ENCODE peak calls at places on chromosomes 6 and 20, in five cellular contexts. One of them, this sample, is unnamed.

GRCh38 chr6:88141641-88142298 is 24.4 kb downstream of the CNR1 start:
- DNase-seq in CD8-positive, alpha-beta T cell: no peak
- DNase-seq in heart right ventricle: no peak
- DNase-seq in AG04450: no peak
- DNase-seq in H1: no peak
- DNase-seq in this sample: no peak

GRCh38 chr6:113642714-113643442 is 214.3 kb upstream of the MARCKS start:
- DNase-seq in AG04450: no peak
- DNase-seq in heart right ventricle: no peak
- DNase-seq in CD8-positive, alpha-beta T cell: no peak
- DNase-seq in H1: no peak
- DNase-seq in this sample: no peak

GRCh38 chr6:148440877-148441453 is 98.3 kb downstream of the SASH1 start:
- DNase-seq in H1: peak; percentile 33
- DNase-seq in AG04450: peak; percentile 72
- DNase-seq in heart right ventricle: peak; percentile 58
- DNase-seq in CD8-positive, alpha-beta T cell: no peak
- DNase-seq in this sample: peak; percentile 84

GRCh38 chr6:37651991-37652390 is 45.7 kb downstream of the MDGA1 start:
- DNase-seq in H1: no peak
- DNase-seq in CD8-positive, alpha-beta T cell: no peak
- DNase-seq in heart right ventricle: no peak
- DNase-seq in AG04450: no peak
- DNase-seq in this sample: no peak

GRCh38 chr6:149750136-149750609 is 632 bp downstream of the PCMT1 start:
- DNase-seq in AG04450: no peak
- DNase-seq in H1: peak; percentile 78
- DNase-seq in heart right ventricle: peak; percentile 26
- DNase-seq in CD8-positive, alpha-beta T cell: peak; percentile 50
- DNase-seq in this sample: peak; percentile 76

GRCh38 chr6:169212436-169212835 is 41.2 kb downstream of the THBS2 start:
- DNase-seq in heart right ventricle: no peak
- DNase-seq in H1: no peak
- DNase-seq in AG04450: no peak
- DNase-seq in CD8-positive, alpha-beta T cell: no peak
- DNase-seq in this sample: no peak

GRCh38 chr6:149289192-149289741 is 28.2 kb upstream of the TAB2 start:
- DNase-seq in AG04450: no peak
- DNase-seq in heart right ventricle: no peak
- DNase-seq in H1: no peak
- DNase-seq in CD8-positive, alpha-beta T cell: no peak
- DNase-seq in this sample: no peak

GRCh38 chr20:3461911-3462677 is 8.7 kb upstream of the ATRN start:
- DNase-seq in AG04450: no peak
- DNase-seq in CD8-positive, alpha-beta T cell: no peak
- DNase-seq in heart right ventricle: no peak
- DNase-seq in H1: no peak
- DNase-seq in this sample: no peak

GRCh38 chr20:17490501-17490900 is 40.7 kb downstream of the BFSP1 start:
- DNase-seq in H1: no peak
- DNase-seq in heart right ventricle: no peak
- DNase-seq in AG04450: no peak
- DNase-seq in CD8-positive, alpha-beta T cell: no peak
- DNase-seq in this sample: peak; percentile 50

GRCh38 chr6:113668712-113669408 is 188.3 kb upstream of the MARCKS start:
- DNase-seq in heart right ventricle: no peak
- DNase-seq in AG04450: no peak
- DNase-seq in H1: no peak
- DNase-seq in CD8-positive, alpha-beta T cell: no peak
- DNase-seq in this sample: no peak

GRCh38 chr6:139588734-139589418 is 214.4 kb upstream of the CITED2 start:
- DNase-seq in AG04450: peak; percentile 81
- DNase-seq in heart right ventricle: no peak
- DNase-seq in H1: no peak
- DNase-seq in CD8-positive, alpha-beta T cell: no peak
- DNase-seq in this sample: no peak

GRCh38 chr6:73923899-73924485 is 228.0 kb downstream of the CD109 start:
- DNase-seq in H1: no peak
- DNase-seq in heart right ventricle: peak; percentile 61
- DNase-seq in AG04450: no peak
- DNase-seq in CD8-positive, alpha-beta T cell: no peak
- DNase-seq in this sample: no peak
- TF ChIP-seq CTCF in H1: no peak
- TF ChIP-seq CTCF in heart right ventricle: no peak
- TF ChIP-seq CTCF in AG04450: no peak
- TF ChIP-seq CTCF in CD8-positive, alpha-beta T cell: no peak
- TF ChIP-seq CTCF in this sample: no peak

DNA sequence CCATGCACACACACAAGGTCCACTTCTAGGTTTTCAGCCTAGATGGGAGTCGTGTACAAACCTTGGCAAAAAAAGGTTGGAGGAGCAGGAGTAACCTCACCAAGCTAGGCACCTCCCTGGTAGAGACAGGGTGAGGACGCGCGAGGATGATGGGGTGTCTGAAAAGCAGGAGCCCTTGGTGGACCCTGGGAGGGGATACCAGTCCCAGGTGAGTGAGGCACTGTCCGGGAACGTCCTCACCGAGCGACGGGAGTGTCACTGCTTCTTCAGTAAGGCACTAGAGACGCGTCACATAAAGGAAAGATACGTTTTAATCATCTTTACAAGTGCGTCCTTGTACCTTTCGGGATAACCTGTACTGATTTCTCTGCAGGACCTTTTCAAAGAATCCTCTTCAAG is 29.4 kb upstream of the ZBP1 start:
- DNase-seq in H1: no peak
- DNase-seq in AG04450: no peak
- DNase-seq in heart right ventricle: no peak
- DNase-seq in CD8-positive, alpha-beta T cell: no peak
- DNase-seq in this sample: peak; percentile 62
- H3K27ac ChIP-seq in H1: no peak overlapping the region
- H3K27ac ChIP-seq in AG04450: no peak overlapping the region
- H3K27ac ChIP-seq in heart right ventricle: no peak overlapping the region
- H3K27ac ChIP-seq in CD8-positive, alpha-beta T cell: no peak overlapping the region
- H3K27ac ChIP-seq in this sample: no peak overlapping the region

DNA sequence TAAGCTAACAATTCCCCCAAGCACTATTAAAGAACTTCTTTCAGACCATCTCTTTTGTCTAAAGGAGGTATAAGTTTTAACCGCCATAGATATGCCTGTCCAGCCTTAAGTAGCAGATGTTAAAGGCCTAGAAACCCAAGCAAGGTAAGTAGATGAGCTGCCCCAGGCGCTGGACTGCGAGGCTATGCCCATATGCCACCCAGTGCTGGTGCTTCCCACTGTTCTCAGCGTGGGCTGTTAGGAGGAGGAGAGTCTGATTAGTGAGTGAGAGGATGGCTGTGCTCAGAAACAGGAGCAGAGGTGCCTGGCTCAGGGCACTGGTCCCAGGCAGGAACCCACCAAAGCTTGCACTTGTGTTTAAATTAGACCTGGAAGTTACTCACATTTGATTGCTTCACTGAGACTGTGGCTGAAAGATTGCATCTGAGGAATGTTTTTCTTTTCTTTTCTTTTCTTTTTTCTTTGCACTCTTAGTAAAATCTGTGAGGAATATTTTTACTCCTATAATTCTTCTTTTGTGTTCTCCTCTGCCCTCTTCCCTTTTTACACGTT is 32.2 kb downstream of the PRPH2 start:
- DNase-seq in AG04450: no peak
- DNase-seq in heart right ventricle: no peak
- DNase-seq in CD8-positive, alpha-beta T cell: no peak
- DNase-seq in H1: no peak
- DNase-seq in this sample: no peak
- H3K4me3 ChIP-seq in AG04450: no peak overlapping the region
- H3K4me3 ChIP-seq in heart right ventricle: no peak overlapping the region
- H3K4me3 ChIP-seq in CD8-positive, alpha-beta T cell: no peak overlapping the region
- H3K4me3 ChIP-seq in H1: no peak overlapping the region
- H3K4me3 ChIP-seq in this sample: no peak overlapping the region

DNA sequence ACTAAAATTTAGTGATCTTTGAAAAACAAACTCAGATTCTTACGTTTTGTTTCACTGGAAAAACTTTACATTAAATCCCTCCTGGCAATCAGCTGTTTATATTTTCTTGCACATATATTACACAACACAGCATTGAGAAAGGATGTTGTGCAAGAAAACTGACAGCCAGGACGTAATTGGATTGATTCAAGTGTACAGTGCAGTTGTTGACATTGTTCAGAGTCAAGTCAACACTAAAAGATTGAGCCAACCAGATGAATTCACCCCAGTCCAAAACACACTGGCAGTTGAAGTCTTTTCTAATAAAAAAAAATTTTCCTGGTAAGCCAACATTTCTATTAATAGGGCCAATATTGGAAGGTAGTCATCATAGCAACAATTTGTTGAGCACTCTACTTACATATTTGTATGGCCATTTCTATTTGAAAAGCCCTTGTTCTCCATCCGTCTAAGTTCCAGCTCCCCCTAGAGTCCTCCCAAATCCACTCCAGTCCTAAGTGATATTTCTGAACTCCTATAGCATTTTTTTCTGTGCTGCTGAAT is 20.9 kb upstream of the VNN1 start:
- DNase-seq in CD8-positive, alpha-beta T cell: no peak
- DNase-seq in AG04450: peak; percentile 67
- DNase-seq in heart right ventricle: no peak
- DNase-seq in H1: no peak
- DNase-seq in this sample: no peak
- TF ChIP-seq CTCF in CD8-positive, alpha-beta T cell: no peak
- TF ChIP-seq CTCF in AG04450: peak; percentile 60
- TF ChIP-seq CTCF in heart right ventricle: no peak
- TF ChIP-seq CTCF in H1: no peak
- TF ChIP-seq CTCF in this sample: no peak

DNA sequence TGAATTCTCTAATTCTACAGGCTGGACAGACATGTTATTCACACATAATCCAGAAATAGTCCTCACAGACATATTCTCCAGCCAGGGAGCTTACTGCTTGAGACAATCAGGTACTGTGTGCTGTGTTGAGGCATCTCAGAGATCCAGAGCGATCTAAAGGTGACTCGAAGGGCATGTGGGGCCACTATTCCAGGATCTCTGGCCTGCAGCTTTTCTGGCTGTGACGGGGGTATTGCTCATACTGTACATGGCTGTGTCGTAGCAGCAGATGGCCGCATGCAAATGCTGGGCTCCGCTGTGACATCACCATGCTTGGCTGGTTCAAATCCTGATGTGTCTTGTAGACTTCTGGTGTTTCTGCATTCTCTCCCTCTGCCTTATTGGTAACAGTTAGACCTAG is 37.8 kb downstream of the CD109 start:
- DNase-seq in CD8-positive, alpha-beta T cell: no peak
- DNase-seq in heart right ventricle: no peak
- DNase-seq in H1: no peak
- DNase-seq in AG04450: no peak
- DNase-seq in this sample: no peak
- H3K27ac ChIP-seq in CD8-positive, alpha-beta T cell: no peak overlapping the region
- H3K27ac ChIP-seq in heart right ventricle: no peak overlapping the region
- H3K27ac ChIP-seq in H1: no peak overlapping the region
- H3K27ac ChIP-seq in AG04450: no peak overlapping the region
- H3K27ac ChIP-seq in this sample: no peak overlapping the region

DNA sequence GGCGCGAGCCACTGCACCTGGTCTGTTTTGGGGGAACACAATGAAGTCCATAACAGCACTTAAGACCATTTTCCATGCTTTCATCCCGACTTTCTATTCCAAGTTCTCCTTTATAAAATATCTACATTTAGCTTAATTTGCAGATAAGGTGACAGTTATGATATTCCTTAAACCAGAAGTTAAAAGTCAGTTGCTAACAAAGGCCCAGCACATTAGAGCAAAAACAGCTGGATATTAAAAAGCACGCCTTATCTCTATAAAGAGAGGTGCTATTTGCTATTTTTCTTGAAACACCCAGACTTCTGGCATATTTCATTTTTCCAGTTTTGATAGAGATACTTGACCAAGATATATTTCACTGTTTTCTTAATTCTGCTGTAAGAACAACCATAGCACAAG is 15.8 kb downstream of the OR2B2 start:
- DNase-seq in CD8-positive, alpha-beta T cell: no peak
- DNase-seq in AG04450: no peak
- DNase-seq in heart right ventricle: no peak
- DNase-seq in H1: no peak
- DNase-seq in this sample: no peak
- H3K4me3 ChIP-seq in CD8-positive, alpha-beta T cell: no peak overlapping the region
- H3K4me3 ChIP-seq in AG04450: no peak overlapping the region
- H3K4me3 ChIP-seq in heart right ventricle: no peak overlapping the region
- H3K4me3 ChIP-seq in H1: no peak overlapping the region
- H3K4me3 ChIP-seq in this sample: no peak overlapping the region

GRCh38 chr6:19210849-19211590 is 626.1 kb upstream of the ID4 start:
- DNase-seq in CD8-positive, alpha-beta T cell: no peak
- DNase-seq in H1: peak; percentile 84
- DNase-seq in AG04450: no peak
- DNase-seq in heart right ventricle: peak; percentile 13
- DNase-seq in this sample: peak; percentile 71
- TF ChIP-seq CTCF in CD8-positive, alpha-beta T cell: no peak
- TF ChIP-seq CTCF in H1: peak; percentile 66
- TF ChIP-seq CTCF in AG04450: no peak
- TF ChIP-seq CTCF in heart right ventricle: peak; percentile 21
- TF ChIP-seq CTCF in this sample: no peak

GRCh38 chr6:107736713-107737396 is 87.3 kb downstream of the SCML4 start:
- DNase-seq in heart right ventricle: no peak
- DNase-seq in AG04450: no peak
- DNase-seq in H1: no peak
- DNase-seq in CD8-positive, alpha-beta T cell: peak; percentile 47
- DNase-seq in this sample: no peak
- H3K27ac ChIP-seq in heart right ventricle: no peak overlapping the region
- H3K27ac ChIP-seq in AG04450: no peak overlapping the region
- H3K27ac ChIP-seq in H1: no peak overlapping the region
- H3K27ac ChIP-seq in CD8-positive, alpha-beta T cell: peak overlapping the region; percentile 41
- H3K27ac ChIP-seq in this sample: no peak overlapping the region

DNA sequence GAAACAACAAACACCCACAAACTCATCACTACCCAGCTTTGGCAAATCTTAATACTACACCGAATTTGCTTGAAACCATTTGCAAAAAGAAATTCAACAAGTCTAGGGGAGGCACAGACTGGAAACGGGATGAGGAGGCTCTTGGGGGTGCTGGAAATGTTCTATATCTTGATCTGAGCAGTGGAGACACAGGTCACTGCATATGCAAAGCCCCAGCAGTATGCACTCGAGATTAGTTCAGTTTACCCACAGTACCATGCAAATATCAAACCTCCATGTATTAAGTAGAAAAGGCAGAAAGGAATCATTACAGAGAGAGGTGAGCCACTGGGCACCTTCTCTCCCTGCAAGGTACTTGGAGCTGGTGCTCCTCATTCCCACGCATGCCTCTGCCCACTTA is 75.9 kb downstream of the PREX1 start:
- DNase-seq in AG04450: no peak
- DNase-seq in H1: no peak
- DNase-seq in heart right ventricle: no peak
- DNase-seq in CD8-positive, alpha-beta T cell: no peak
- DNase-seq in this sample: no peak
- H3K4me3 ChIP-seq in AG04450: no peak overlapping the region
- H3K4me3 ChIP-seq in H1: no peak overlapping the region
- H3K4me3 ChIP-seq in heart right ventricle: no peak overlapping the region
- H3K4me3 ChIP-seq in CD8-positive, alpha-beta T cell: peak overlapping the region; percentile 32
- H3K4me3 ChIP-seq in this sample: no peak overlapping the region

DNA sequence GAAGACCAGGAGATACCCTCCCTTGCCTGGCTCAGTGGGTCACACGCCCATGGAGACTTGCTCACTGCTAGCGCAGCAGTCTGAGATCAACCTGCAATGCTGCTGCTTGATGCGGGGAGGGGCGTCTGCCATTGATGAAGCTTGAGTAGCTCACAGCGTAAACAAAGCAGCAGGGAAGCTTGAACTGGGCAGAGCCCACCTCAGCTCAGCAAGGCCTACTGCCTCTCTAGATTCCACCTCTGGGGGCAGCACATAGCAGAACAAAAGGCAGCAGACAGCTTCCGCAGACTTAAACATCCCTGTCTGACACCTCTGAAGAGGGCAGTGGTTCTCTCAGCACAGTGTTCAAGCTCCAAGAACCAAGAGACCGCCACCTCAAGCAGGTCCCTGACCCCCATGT is 271.3 kb downstream of the ESR1 start:
- DNase-seq in CD8-positive, alpha-beta T cell: no peak
- DNase-seq in heart right ventricle: no peak
- DNase-seq in AG04450: no peak
- DNase-seq in H1: peak; percentile 54
- DNase-seq in this sample: no peak
- TF ChIP-seq CTCF in CD8-positive, alpha-beta T cell: no peak
- TF ChIP-seq CTCF in heart right ventricle: no peak
- TF ChIP-seq CTCF in AG04450: no peak
- TF ChIP-seq CTCF in H1: peak; percentile 32
- TF ChIP-seq CTCF in this sample: no peak